ENCODE peak calls at places on chromosome 16, in seven cellular contexts. Y is kidney tubule cell, L is NCI-H1417, F is T-helper 9 cell, D is Daoy, R is HTR-8/SVneo, A is K562. I is an unnamed sample.

GRCh38 chr16:86638642-86639041 is 60.3 kb downstream of the FOXL1 start:
- DNase-seq in L (no peak), F (no peak), R (no peak), D (no peak), A (no peak), Y (no peak), I (no peak)

GRCh38 chr16:4561565-4561964 is 5.4 kb downstream of the C16orf96 start:
- DNase-seq in D (no peak), L (no peak), F (no peak), Y (no peak), R (no peak), A (no peak), I (peak)

GRCh38 chr16:2319606-2320005 is 20.9 kb downstream of the ABCA3 start:
- DNase-seq in A (no peak), R (no peak), L (no peak), F (no peak), D (no peak), Y (no peak), I (no peak)

GRCh38 chr16:53213542-53213941 is 158.8 kb downstream of the CHD9 start:
- DNase-seq in Y (no peak), D (no peak), F (no peak), R (no peak), L (no peak), A (no peak), I (no peak)

GRCh38 chr16:84380405-84380804 is 12.1 kb downstream of the ATP2C2 start:
- DNase-seq in R (no peak), F (no peak), D (no peak), Y (no peak), A (no peak), L (no peak), I (no peak)

GRCh38 chr16:23863511-23864422 is 28.0 kb downstream of the PRKCB start:
- DNase-seq in D (peak), R (no peak), A (no peak), F (no peak), L (no peak), Y (no peak), I (no peak)

GRCh38 chr16:3012828-3013420 is at the start of gene CLDN9:
- DNase-seq in Y (peak), F (no peak), A (no peak), L (peak), R (no peak), D (peak), I (no peak)

GRCh38 chr16:11431915-11432465 is 86.7 kb downstream of the RMI2 start:
- DNase-seq in R (no peak), Y (peak), L (no peak), D (no peak), A (no peak), F (no peak), I (no peak)

GRCh38 chr16:84959784-84960417 is 51.4 kb downstream of the ZDHHC7 start:
- DNase-seq in Y (no peak), D (no peak), A (peak), L (no peak), R (no peak), F (no peak), I (no peak)

GRCh38 chr16:9103546-9103945 is 12.1 kb downstream of the HAPSTR1 start:
- DNase-seq in L (no peak), Y (no peak), R (no peak), A (no peak), D (no peak), F (no peak), I (no peak)

GRCh38 chr16:76335187-76335974 is 58.2 kb downstream of the CNTNAP4 start:
- DNase-seq in F (no peak), Y (no peak), A (no peak), L (no peak), D (no peak), R (no peak), I (no peak)

GRCh38 chr16:2460916-2461315 is 1.0 kb downstream of the TEDC2 start:
- DNase-seq in R (no peak), Y (no peak), F (no peak), L (no peak), A (no peak), D (no peak), I (no peak)

GRCh38 chr16:59591480-59591879 is 857.4 kb upstream of the GOT2 start:
- DNase-seq in A (no peak), Y (no peak), R (no peak), F (no peak), D (no peak), L (no peak), I (no peak)

GRCh38 chr16:14304891-14305459 is 233.9 kb downstream of the MRTFB start:
- DNase-seq in L (no peak), R (no peak), Y (no peak), D (no peak), A (no peak), F (no peak), I (peak)

GRCh38 chr16:70437017-70437581 is 1.8 kb downstream of the ST3GAL2 start:
- DNase-seq in D (peak), A (peak), R (peak), L (peak), Y (no peak), F (no peak), I (peak)

GRCh38 chr16:79067600-79067999 is 532.9 kb downstream of the MAF start:
- DNase-seq in Y (peak), F (no peak), R (no peak), D (peak), L (no peak), A (no peak), I (no peak)

I was measured in retina.